ENCODE peak calls at places on chromosomes 6 and 20, in six cellular contexts. One of them, this sample, is unnamed. For H3K9me3, the result is how much of the 10 kb centered on the place peaks cover.

GRCh38 chr20:49508435-49509199 is 26.1 kb upstream of the KCNB1 start:
- DNase-seq in neural progenitor cell: peak
- DNase-seq in HCT116: peak
- DNase-seq in GM23248: peak
- DNase-seq in hepatocyte: peak
- DNase-seq in OCI-LY7: peak
- DNase-seq in this sample: peak

GRCh38 chr6:25007269-25007699 is 71.5 kb upstream of the RIPOR2 start:
- DNase-seq in hepatocyte: no peak
- DNase-seq in HCT116: no peak
- DNase-seq in neural progenitor cell: no peak
- DNase-seq in GM23248: peak
- DNase-seq in OCI-LY7: no peak
- DNase-seq in this sample: no peak

GRCh38 chr6:166169549-166170421 is 2.1 kb upstream of the TBXT start:
- DNase-seq in HCT116: no peak
- DNase-seq in OCI-LY7: no peak
- DNase-seq in hepatocyte: no peak
- DNase-seq in GM23248: no peak
- DNase-seq in neural progenitor cell: peak
- DNase-seq in this sample: no peak

GRCh38 chr6:116265081-116265829 is 11.4 kb upstream of the TSPYL4 start:
- DNase-seq in HCT116: no peak
- DNase-seq in OCI-LY7: no peak
- DNase-seq in GM23248: peak
- DNase-seq in neural progenitor cell: no peak
- DNase-seq in hepatocyte: no peak
- DNase-seq in this sample: no peak

GRCh38 chr6:159267165-159267564 is 98.0 kb downstream of the FNDC1 start:
- DNase-seq in HCT116: no peak
- DNase-seq in GM23248: peak
- DNase-seq in neural progenitor cell: peak
- DNase-seq in hepatocyte: peak
- DNase-seq in OCI-LY7: peak
- DNase-seq in this sample: no peak

GRCh38 chr6:89433637-89434499 is 916 bp downstream of the ANKRD6 start:
- DNase-seq in GM23248: peak
- DNase-seq in HCT116: no peak
- DNase-seq in hepatocyte: peak
- DNase-seq in neural progenitor cell: peak
- DNase-seq in OCI-LY7: peak
- DNase-seq in this sample: peak

GRCh38 chr20:22389836-22390542 is 194.4 kb downstream of the FOXA2 start:
- DNase-seq in neural progenitor cell: no peak
- DNase-seq in hepatocyte: peak
- DNase-seq in GM23248: peak
- DNase-seq in OCI-LY7: no peak
- DNase-seq in HCT116: peak
- DNase-seq in this sample: no peak

GRCh38 chr6:20892365-20892764 is 358.1 kb downstream of the CDKAL1 start:
- DNase-seq in hepatocyte: no peak
- DNase-seq in HCT116: no peak
- DNase-seq in neural progenitor cell: no peak
- DNase-seq in OCI-LY7: no peak
- DNase-seq in GM23248: no peak
- DNase-seq in this sample: no peak

GRCh38 chr6:86255973-86256372 is 613.3 kb upstream of the SYNCRIP start:
- DNase-seq in hepatocyte: no peak
- DNase-seq in HCT116: no peak
- DNase-seq in neural progenitor cell: no peak
- DNase-seq in GM23248: no peak
- DNase-seq in OCI-LY7: no peak
- DNase-seq in this sample: no peak

GRCh38 chr6:40352006-40352405 is 235.2 kb downstream of the LRFN2 start:
- DNase-seq in hepatocyte: no peak
- DNase-seq in HCT116: no peak
- DNase-seq in neural progenitor cell: no peak
- DNase-seq in GM23248: peak
- DNase-seq in OCI-LY7: no peak
- DNase-seq in this sample: no peak

GRCh38 chr6:126356526-126356925 is 16.6 kb downstream of the CENPW start:
- DNase-seq in neural progenitor cell: no peak
- DNase-seq in HCT116: no peak
- DNase-seq in OCI-LY7: no peak
- DNase-seq in GM23248: no peak
- DNase-seq in hepatocyte: no peak
- DNase-seq in this sample: no peak

GRCh38 chr20:47487175-47487917 is 14.3 kb upstream of the NCOA3 start:
- DNase-seq in GM23248: no peak
- DNase-seq in neural progenitor cell: no peak
- DNase-seq in OCI-LY7: peak
- DNase-seq in HCT116: no peak
- DNase-seq in hepatocyte: no peak
- DNase-seq in this sample: peak

GRCh38 chr6:144778773-144779531 is 493.8 kb downstream of the UTRN start:
- DNase-seq in GM23248: no peak
- DNase-seq in neural progenitor cell: no peak
- DNase-seq in OCI-LY7: peak
- DNase-seq in HCT116: no peak
- DNase-seq in hepatocyte: no peak
- DNase-seq in this sample: peak

GRCh38 chr6:109336221-109336955 is 45.9 kb downstream of the CD164 start:
- DNase-seq in GM23248: peak
- DNase-seq in hepatocyte: no peak
- DNase-seq in HCT116: peak
- DNase-seq in OCI-LY7: no peak
- DNase-seq in neural progenitor cell: no peak
- DNase-seq in this sample: no peak

GRCh38 chr20:62875419-62876355 is 14.1 kb upstream of the TCFL5 start:
- DNase-seq in hepatocyte: peak
- DNase-seq in neural progenitor cell: peak
- DNase-seq in OCI-LY7: no peak
- DNase-seq in HCT116: peak
- DNase-seq in GM23248: peak
- DNase-seq in this sample: no peak

GRCh38 chr6:53986721-53987526 is 124.3 kb upstream of the MLIP start:
- DNase-seq in OCI-LY7: no peak
- DNase-seq in hepatocyte: peak
- DNase-seq in neural progenitor cell: peak
- DNase-seq in GM23248: peak
- DNase-seq in HCT116: no peak
- DNase-seq in this sample: no peak

GRCh38 chr20:56636701-56637100 is 7.6 kb downstream of the TFAP2C start:
- DNase-seq in GM23248: peak
- DNase-seq in OCI-LY7: no peak
- DNase-seq in hepatocyte: no peak
- DNase-seq in neural progenitor cell: no peak
- DNase-seq in HCT116: no peak
- DNase-seq in this sample: no peak

GRCh38 chr6:146408583-146408982 is 135.1 kb upstream of the RAB32 start:
- DNase-seq in neural progenitor cell: no peak
- DNase-seq in HCT116: no peak
- DNase-seq in GM23248: no peak
- DNase-seq in hepatocyte: no peak
- DNase-seq in OCI-LY7: no peak
- DNase-seq in this sample: no peak
- H3K9me3 ChIP-seq in neural progenitor cell: under half
- H3K9me3 ChIP-seq in HCT116: under half
- H3K9me3 ChIP-seq in GM23248: under half
- H3K9me3 ChIP-seq in hepatocyte: under half
- H3K9me3 ChIP-seq in OCI-LY7: under half
- H3K9me3 ChIP-seq in this sample: under half

GRCh38 chr6:7256785-7257184 is 56.2 kb downstream of the SSR1 start:
- DNase-seq in GM23248: no peak
- DNase-seq in neural progenitor cell: no peak
- DNase-seq in HCT116: no peak
- DNase-seq in OCI-LY7: no peak
- DNase-seq in hepatocyte: no peak
- DNase-seq in this sample: no peak

GRCh38 chr6:7255918-7256317 is 57.1 kb downstream of the SSR1 start:
- DNase-seq in hepatocyte: no peak
- DNase-seq in HCT116: no peak
- DNase-seq in GM23248: no peak
- DNase-seq in OCI-LY7: no peak
- DNase-seq in neural progenitor cell: no peak
- DNase-seq in this sample: no peak

GRCh38 chr6:7257521-7258230 is 55.3 kb downstream of the SSR1 start:
- DNase-seq in GM23248: no peak
- DNase-seq in OCI-LY7: no peak
- DNase-seq in hepatocyte: no peak
- DNase-seq in HCT116: no peak
- DNase-seq in neural progenitor cell: no peak
- DNase-seq in this sample: no peak

GRCh38 chr6:7260291-7261029 is 52.5 kb downstream of the SSR1 start:
- DNase-seq in neural progenitor cell: no peak
- DNase-seq in GM23248: no peak
- DNase-seq in OCI-LY7: no peak
- DNase-seq in hepatocyte: no peak
- DNase-seq in HCT116: no peak
- DNase-seq in this sample: no peak

DNA sequence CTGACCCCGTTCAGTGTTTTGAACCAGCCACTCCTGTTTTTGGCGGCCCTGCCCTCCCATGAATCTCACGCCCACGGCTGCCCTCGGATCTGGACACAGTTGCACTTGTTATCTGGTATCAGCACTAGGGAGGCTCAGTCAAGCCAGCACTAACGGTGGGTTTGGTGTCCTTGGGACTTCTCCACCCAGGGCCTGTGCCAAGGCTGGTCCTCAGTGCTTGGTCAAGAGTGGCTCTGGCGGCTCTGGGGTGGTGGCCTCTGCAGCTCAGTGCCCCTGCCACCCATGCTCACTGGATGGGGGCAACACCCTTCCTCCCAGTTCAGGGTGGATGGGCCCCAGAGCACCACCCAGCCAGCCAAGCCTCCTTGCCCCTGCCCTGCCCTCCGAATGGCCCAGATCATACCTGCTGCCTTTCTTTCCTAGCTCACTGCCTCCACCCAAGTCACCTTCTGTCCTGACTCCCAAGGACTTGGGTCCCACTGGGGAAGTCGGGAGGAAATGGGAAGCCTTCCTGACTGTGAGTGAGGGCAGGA is 54.7 kb downstream of the SSR1 start:
- DNase-seq in neural progenitor cell: no peak
- DNase-seq in OCI-LY7: no peak
- DNase-seq in hepatocyte: no peak
- DNase-seq in HCT116: no peak
- DNase-seq in GM23248: no peak
- DNase-seq in this sample: no peak
- H2AFZ ChIP-seq in neural progenitor cell: no peak
- H2AFZ ChIP-seq in OCI-LY7: no peak
- H2AFZ ChIP-seq in hepatocyte: no peak
- H2AFZ ChIP-seq in HCT116: no peak
- H2AFZ ChIP-seq in GM23248: no peak
- H2AFZ ChIP-seq in this sample: no peak

GRCh38 chr6:97765480-97765879 is 482.5 kb upstream of the MMS22L start:
- DNase-seq in OCI-LY7: no peak
- DNase-seq in hepatocyte: no peak
- DNase-seq in GM23248: peak
- DNase-seq in neural progenitor cell: no peak
- DNase-seq in HCT116: no peak
- DNase-seq in this sample: no peak
- TF ChIP-seq EZH2phosphoT487 in OCI-LY7: no peak
- TF ChIP-seq EZH2phosphoT487 in hepatocyte: no peak
- TF ChIP-seq EZH2phosphoT487 in GM23248: no peak
- TF ChIP-seq EZH2phosphoT487 in neural progenitor cell: no peak
- TF ChIP-seq EZH2phosphoT487 in HCT116: no peak
- TF ChIP-seq EZH2phosphoT487 in this sample: no peak

GRCh38 chr6:142210606-142211005 is 63.5 kb downstream of the VTA1 start:
- DNase-seq in OCI-LY7: no peak
- DNase-seq in neural progenitor cell: no peak
- DNase-seq in GM23248: no peak
- DNase-seq in hepatocyte: no peak
- DNase-seq in HCT116: no peak
- DNase-seq in this sample: no peak

GRCh38 chr6:142207265-142207877 is 60.3 kb downstream of the VTA1 start:
- DNase-seq in neural progenitor cell: peak
- DNase-seq in OCI-LY7: peak
- DNase-seq in GM23248: peak
- DNase-seq in HCT116: peak
- DNase-seq in hepatocyte: peak
- DNase-seq in this sample: peak
- H3K9me3 ChIP-seq in neural progenitor cell: under half
- H3K9me3 ChIP-seq in OCI-LY7: under half
- H3K9me3 ChIP-seq in GM23248: under half
- H3K9me3 ChIP-seq in HCT116: under half
- H3K9me3 ChIP-seq in hepatocyte: under half
- H3K9me3 ChIP-seq in this sample: under half

DNA sequence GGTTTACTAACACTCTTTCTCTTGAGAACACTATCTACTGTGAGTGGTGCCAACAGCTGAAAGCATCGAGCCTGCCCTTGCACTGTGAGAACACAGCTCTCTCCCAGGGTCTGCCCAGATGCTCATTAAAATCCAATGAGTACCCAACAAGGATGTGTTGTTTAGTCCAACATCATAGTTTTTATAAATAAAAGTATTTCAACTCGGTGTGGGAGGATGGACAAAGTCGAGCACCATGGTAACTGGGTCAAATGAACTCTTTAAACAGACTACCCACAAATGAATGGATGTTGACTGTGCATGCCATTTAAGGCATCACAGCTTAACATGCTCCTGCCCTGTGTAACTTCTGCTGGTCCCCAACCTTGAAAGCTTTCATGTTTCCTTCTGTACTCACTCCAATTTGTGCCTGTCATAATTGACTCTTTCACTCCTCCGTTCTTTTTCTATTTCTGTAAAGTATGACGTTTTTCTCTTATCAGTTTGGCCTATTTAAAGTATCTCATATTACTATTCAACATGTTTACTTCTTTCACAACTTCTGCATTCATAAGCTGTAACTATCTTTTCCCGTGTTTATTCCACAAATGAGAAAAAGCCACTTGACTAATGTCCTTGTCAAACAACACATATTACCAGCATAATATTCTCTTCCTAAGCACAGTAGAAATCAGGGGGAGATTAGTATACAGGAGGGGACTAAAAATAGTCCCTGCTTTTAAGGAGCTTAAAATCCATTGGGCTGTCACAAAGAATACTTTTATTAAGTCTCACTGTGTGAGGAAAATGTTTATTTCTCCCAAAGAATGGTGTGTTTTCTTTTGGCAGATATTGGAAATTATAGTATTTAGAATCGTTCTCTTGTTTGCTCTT is 215.5 kb downstream of the RFPL4B start:
- DNase-seq in GM23248: peak
- DNase-seq in OCI-LY7: no peak
- DNase-seq in hepatocyte: peak
- DNase-seq in HCT116: no peak
- DNase-seq in neural progenitor cell: no peak
- DNase-seq in this sample: no peak
- H2AFZ ChIP-seq in GM23248: no peak
- H2AFZ ChIP-seq in OCI-LY7: no peak
- H2AFZ ChIP-seq in hepatocyte: no peak
- H2AFZ ChIP-seq in HCT116: no peak
- H2AFZ ChIP-seq in neural progenitor cell: no peak
- H2AFZ ChIP-seq in this sample: no peak

GRCh38 chr6:28858963-28859362 is 64.8 kb downstream of the TRIM27 start:
- DNase-seq in OCI-LY7: no peak
- DNase-seq in neural progenitor cell: no peak
- DNase-seq in HCT116: no peak
- DNase-seq in hepatocyte: no peak
- DNase-seq in GM23248: no peak
- DNase-seq in this sample: no peak
- TF ChIP-seq EZH2phosphoT487 in OCI-LY7: no peak
- TF ChIP-seq EZH2phosphoT487 in neural progenitor cell: no peak
- TF ChIP-seq EZH2phosphoT487 in HCT116: no peak
- TF ChIP-seq EZH2phosphoT487 in hepatocyte: no peak
- TF ChIP-seq EZH2phosphoT487 in GM23248: no peak
- TF ChIP-seq EZH2phosphoT487 in this sample: no peak